ENCODE peak calls at places on chromosome 18, in five cellular contexts. S is right lobe of liver, T is heart left ventricle, Z is SK-N-SH, N is IMR-90. Q is an unnamed sample.

GRCh38 chr18:13530879-13531387 is 195.4 kb downstream of the FAM210A start:
- DNase-seq in S (peak; percentile 62), T (peak; percentile 64), Z (peak; percentile 43), N (peak; percentile 8), Q (no peak)

GRCh38 chr18:56445422-56445821 is 193.0 kb downstream of the TXNL1 start:
- DNase-seq in S (no peak), T (no peak), Z (no peak), N (no peak), Q (no peak)

GRCh38 chr18:42814618-42815017 is 300.9 kb downstream of the RIT2 start:
- DNase-seq in S (no peak), T (no peak), Z (no peak), N (no peak), Q (no peak)

GRCh38 chr18:77107218-77107815 is 25.3 kb downstream of the MBP start:
- DNase-seq in S (no peak), T (no peak), Z (no peak), N (no peak), Q (peak; percentile 46)

GRCh38 chr18:30970201-30970816 is 72.2 kb downstream of the DSC3 start:
- DNase-seq in S (no peak), T (no peak), Z (no peak), N (peak; percentile 2), Q (no peak)

GRCh38 chr18:42365550-42365949 is 410.5 kb downstream of the PIK3C3 start:
- DNase-seq in S (no peak), T (no peak), Z (no peak), N (no peak), Q (no peak)

GRCh38 chr18:8870528-8870927 is 165.2 kb downstream of the MTCL1 start:
- DNase-seq in S (no peak), T (no peak), Z (no peak), N (no peak), Q (no peak)

GRCh38 chr18:32321826-32322225 is 132.0 kb downstream of the MEP1B start:
- DNase-seq in S (no peak), T (no peak), Z (no peak), N (no peak), Q (no peak)

GRCh38 chr18:34767601-34768027 is 57.5 kb downstream of the DTNA start:
- DNase-seq in S (no peak), T (no peak), Z (no peak), N (peak; percentile 97), Q (no peak)

GRCh38 chr18:68263481-68263880 is 451.4 kb downstream of the TMX3 start:
- DNase-seq in S (no peak), T (no peak), Z (no peak), N (peak; percentile 48), Q (no peak)

GRCh38 chr18:10062292-10062940 is 148.6 kb downstream of the VAPA start:
- DNase-seq in S (no peak), T (no peak), Z (peak; percentile 56), N (peak; percentile 53), Q (no peak)

GRCh38 chr18:22563098-22563707 is 145.5 kb upstream of the CTAGE1 start:
- DNase-seq in S (no peak), T (peak; percentile 50), Z (peak; percentile 56), N (peak; percentile 95), Q (no peak)

GRCh38 chr18:23743733-23744333 is 54.6 kb downstream of the LAMA3 start:
- DNase-seq in S (no peak), T (no peak), Z (no peak), N (no peak), Q (no peak)

GRCh38 chr18:50745946-50746345 is 73.9 kb downstream of the MRO start:
- DNase-seq in S (no peak), T (no peak), Z (no peak), N (no peak), Q (no peak)

GRCh38 chr18:23357992-23358594 is 95.0 kb upstream of the RIOK3 start:
- DNase-seq in S (peak; percentile 53), T (peak; percentile 72), Z (no peak), N (no peak), Q (no peak)

GRCh38 chr18:7089369-7089768 is 28.2 kb downstream of the LAMA1 start:
- DNase-seq in S (no peak), T (no peak), Z (no peak), N (no peak), Q (no peak)

GRCh38 chr18:35588995-35589394 is 7.5 kb downstream of the GALNT1 start:
- DNase-seq in S (no peak), T (no peak), Z (no peak), N (no peak), Q (peak; percentile 20)

GRCh38 chr18:55479656-55480420 is 108.2 kb downstream of the TCF4 start:
- DNase-seq in S (no peak), T (no peak), Z (no peak), N (no peak), Q (no peak)

GRCh38 chr18:51330148-51330547 is 132.7 kb upstream of the MEX3C start:
- DNase-seq in S (no peak), T (no peak), Z (no peak), N (no peak), Q (no peak)

GRCh38 chr18:14074187-14074586 is 58.0 kb downstream of the ZNF519 start:
- DNase-seq in S (no peak), T (no peak), Z (peak; percentile 15), N (no peak), Q (no peak)

GRCh38 chr18:60053747-60054304 is 154.0 kb downstream of the PMAIP1 start:
- DNase-seq in S (no peak), T (no peak), Z (no peak), N (peak; percentile 98), Q (no peak)

GRCh38 chr18:80154293-80154692 is 45.2 kb downstream of the ADNP2 start:
- DNase-seq in S (no peak), T (no peak), Z (no peak), N (peak; percentile 11), Q (peak; percentile 35)

GRCh38 chr18:8326763-8327394 is 282.4 kb upstream of the RAB12 start:
- DNase-seq in S (no peak), T (no peak), Z (peak; percentile 50), N (no peak), Q (no peak)

GRCh38 chr18:7202119-7202680 is 28.7 kb upstream of the LRRC30 start:
- DNase-seq in S (no peak), T (no peak), Z (peak; percentile 40), N (no peak), Q (no peak)

GRCh38 chr18:76126327-76126726 is 368.7 kb downstream of the ZNF516 start:
- DNase-seq in S (no peak), T (no peak), Z (no peak), N (no peak), Q (no peak)

GRCh38 chr18:48943333-48943732 is 7.4 kb downstream of the SMAD7 start:
- DNase-seq in S (no peak), T (no peak), Z (no peak), N (no peak), Q (no peak)

GRCh38 chr18:48943736-48944527 is 6.8 kb downstream of the SMAD7 start:
- DNase-seq in S (no peak), T (no peak), Z (no peak), N (no peak), Q (no peak)

GRCh38 chr18:48941672-48942071 is 9.1 kb downstream of the SMAD7 start:
- DNase-seq in S (no peak), T (no peak), Z (no peak), N (no peak), Q (no peak)

GRCh38 chr18:48942086-48942485 is 8.7 kb downstream of the SMAD7 start:
- DNase-seq in S (no peak), T (no peak), Z (no peak), N (no peak), Q (no peak)

DNA sequence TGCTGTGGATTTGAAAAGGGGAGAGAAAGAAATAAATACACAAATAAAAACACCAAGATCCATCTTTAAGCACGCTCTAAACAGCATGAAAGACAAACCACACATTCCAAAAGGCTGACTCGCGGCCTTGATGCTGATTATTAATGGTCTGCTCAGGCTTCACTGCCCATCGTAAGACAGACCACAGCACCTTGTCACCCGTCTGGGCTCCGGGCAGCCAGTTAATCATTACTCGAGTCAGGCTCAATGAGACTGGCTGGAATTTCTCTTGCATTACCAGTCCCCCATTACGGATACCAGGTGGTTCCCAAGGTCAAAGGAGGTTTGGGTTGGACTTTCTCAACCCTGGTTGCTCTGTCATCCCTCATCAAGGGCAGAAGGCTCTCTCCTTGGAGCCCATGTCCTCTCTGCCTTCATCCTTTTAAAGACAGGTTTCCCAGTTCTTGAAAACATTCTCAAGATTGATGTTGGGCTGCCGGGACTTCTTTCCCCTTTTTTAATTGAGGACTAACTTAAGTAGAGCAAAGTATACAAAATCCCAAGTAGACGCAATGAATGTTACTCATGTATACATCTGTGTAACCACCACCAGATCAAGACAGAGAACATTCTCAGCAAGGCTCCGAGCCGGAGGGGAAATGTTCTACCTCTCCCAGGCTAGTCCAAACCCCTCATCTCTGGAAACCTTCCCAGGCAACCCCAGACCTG is 8.1 kb downstream of the SMAD7 start:
- DNase-seq in S (peak; percentile 66), T (no peak), Z (no peak), N (peak; percentile 92), Q (no peak)
- H3K36me3 ChIP-seq in S (no peaks in the 10 kb centered on the region), T (peaks cover 64% of the 10 kb centered on the region), Z (peaks cover 38% of the 10 kb centered on the region), N (peaks cover 30% of the 10 kb centered on the region), Q (no peaks in the 10 kb centered on the region)

GRCh38 chr18:58901783-58902182 is 37.1 kb downstream of the ZNF532 start:
- DNase-seq in S (no peak), T (no peak), Z (no peak), N (no peak), Q (no peak)

GRCh38 chr18:58900015-58900649 is 35.5 kb downstream of the ZNF532 start:
- DNase-seq in S (no peak), T (peak; percentile 69), Z (no peak), N (no peak), Q (no peak)

GRCh38 chr18:58901143-58901542 is 36.5 kb downstream of the ZNF532 start:
- DNase-seq in S (no peak), T (no peak), Z (no peak), N (no peak), Q (no peak)

GRCh38 chr18:58908006-58908405 is 43.3 kb downstream of the ZNF532 start:
- DNase-seq in S (no peak), T (no peak), Z (no peak), N (no peak), Q (no peak)

DNA sequence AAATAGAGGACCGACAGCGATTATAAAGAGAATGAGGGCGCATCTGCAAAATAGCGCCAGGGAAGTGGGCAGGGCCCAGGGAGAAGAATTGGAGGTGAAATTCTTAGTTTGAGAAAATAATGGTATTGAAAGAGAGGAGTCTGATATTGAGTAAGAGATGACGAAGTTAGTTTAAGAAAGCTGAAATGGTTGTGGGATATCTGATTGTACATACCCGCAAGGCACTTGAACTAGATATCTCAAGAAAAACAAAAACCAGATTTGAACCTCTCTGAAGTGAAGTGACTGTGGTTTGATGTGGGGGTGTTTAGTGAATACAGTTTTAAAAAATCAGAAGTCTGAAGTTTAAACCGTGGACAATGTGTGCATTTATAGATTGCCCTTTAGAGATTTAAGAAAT is 38.9 kb downstream of the ZNF532 start:
- DNase-seq in S (no peak), T (no peak), Z (no peak), N (no peak), Q (no peak)
- H3K27ac ChIP-seq in S (no peak overlapping the region), T (no peak overlapping the region), Z (no peak overlapping the region), N (no peak overlapping the region), Q (no peak overlapping the region)

DNA sequence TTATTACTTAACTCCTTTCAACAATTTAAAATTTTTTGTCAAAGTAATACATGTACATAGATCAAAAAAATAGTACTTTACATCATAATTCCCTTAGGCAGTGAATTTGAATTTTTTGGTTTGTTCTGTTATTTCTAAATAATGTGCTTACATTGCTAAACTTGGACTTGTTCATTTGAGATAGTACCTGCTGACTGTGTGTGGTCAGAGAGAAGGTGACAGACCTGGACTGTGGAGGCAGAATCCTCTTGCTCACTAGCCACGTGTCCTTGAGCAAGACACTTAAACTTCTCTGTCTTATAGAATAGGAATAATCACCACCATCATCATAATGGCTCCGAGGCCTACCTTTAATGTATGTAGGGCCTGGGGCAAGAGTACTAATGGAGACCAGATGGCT is 33.3 kb downstream of the ZNF532 start:
- DNase-seq in S (no peak), T (no peak), Z (no peak), N (no peak), Q (no peak)
- H3K36me3 ChIP-seq in S (no peaks in the 10 kb centered on the region), T (peaks cover 15% of the 10 kb centered on the region), Z (peaks cover 5% of the 10 kb centered on the region), N (peaks cover 12% of the 10 kb centered on the region), Q (no peaks in the 10 kb centered on the region)

GRCh38 chr18:3350566-3351527 is 88.9 kb downstream of the MYL12B start:
- DNase-seq in S (no peak), T (no peak), Z (no peak), N (peak; percentile 23), Q (no peak)
- H3K27ac ChIP-seq in S (no peak overlapping the region), T (no peak overlapping the region), Z (no peak overlapping the region), N (no peak overlapping the region), Q (no peak overlapping the region)